ENCODE peak calls at places on chromosomes 5 and 9, in nine cellular contexts. D, E, N, M, U, S, B, T and J are unnamed samples.

GRCh38 chr5:175766963-175767362 is 104.4 kb upstream of the CPLX2 start:
- DNase-seq in D (no peak), E (no peak), N (no peak), M (no peak), U (no peak), S (no peak), B (no peak), T (no peak), J (no peak)

GRCh38 chr9:21668504-21668903 is 133.9 kb upstream of the MTAP start:
- DNase-seq in D (no peak), E (no peak), N (no peak), M (no peak), U (no peak), S (no peak), B (peak), T (no peak), J (no peak)

GRCh38 chr5:81232449-81233079 is 558 bp upstream of the CKMT2 start:
- DNase-seq in D (peak), E (no peak), N (no peak), M (peak), U (no peak), S (peak), B (no peak), T (no peak), J (no peak)

GRCh38 chr5:77337716-77338115 is 127.2 kb downstream of the PDE8B start:
- DNase-seq in D (no peak), E (no peak), N (peak), M (no peak), U (no peak), S (no peak), B (no peak), T (no peak), J (no peak)

GRCh38 chr5:113427871-113428574 is 6.8 kb downstream of the TSSK1B start:
- DNase-seq in D (no peak), E (no peak), N (no peak), M (no peak), U (no peak), S (no peak), B (no peak), T (no peak), J (no peak)

GRCh38 chr5:82793808-82794419 is 283.3 kb downstream of the TMEM167A start:
- DNase-seq in D (no peak), E (peak), N (no peak), M (peak), U (peak), S (no peak), B (no peak), T (peak), J (no peak)

GRCh38 chr9:121156263-121156731 is 45.4 kb downstream of the RAB14 start:
- DNase-seq in D (no peak), E (peak), N (no peak), M (no peak), U (no peak), S (no peak), B (no peak), T (peak), J (peak)

GRCh38 chr5:88761269-88761880 is 121.6 kb downstream of the MEF2C start:
- DNase-seq in D (no peak), E (peak), N (no peak), M (no peak), U (no peak), S (no peak), B (no peak), T (peak), J (no peak)

GRCh38 chr9:75146229-75146628 is 57.9 kb downstream of the OSTF1 start:
- DNase-seq in D (no peak), E (peak), N (no peak), M (no peak), U (no peak), S (no peak), B (no peak), T (peak), J (no peak)

GRCh38 chr5:41004931-41005330 is 66.2 kb downstream of the MROH2B start:
- DNase-seq in D (no peak), E (no peak), N (no peak), M (no peak), U (no peak), S (no peak), B (no peak), T (no peak), J (no peak)

GRCh38 chr9:89122944-89123343 is 55.7 kb downstream of the SHC3 start:
- DNase-seq in D (no peak), E (no peak), N (no peak), M (no peak), U (no peak), S (no peak), B (no peak), T (no peak), J (no peak)

GRCh38 chr5:33736510-33736909 is 155.3 kb downstream of the ADAMTS12 start:
- DNase-seq in D (no peak), E (peak), N (no peak), M (no peak), U (peak), S (no peak), B (no peak), T (peak), J (no peak)

GRCh38 chr9:85260288-85260687 is 481.5 kb downstream of the AGTPBP1 start:
- DNase-seq in D (no peak), E (no peak), N (no peak), M (no peak), U (no peak), S (no peak), B (no peak), T (no peak), J (no peak)

GRCh38 chr9:85264695-85265094 is 477.1 kb downstream of the AGTPBP1 start:
- DNase-seq in D (no peak), E (no peak), N (no peak), M (no peak), U (no peak), S (no peak), B (no peak), T (no peak), J (no peak)

GRCh38 chr9:85258823-85259370 is 482.9 kb downstream of the AGTPBP1 start:
- DNase-seq in D (peak), E (peak), N (no peak), M (peak), U (peak), S (peak), B (peak), T (peak), J (peak)

GRCh38 chr9:85262333-85262732 is 479.4 kb downstream of the AGTPBP1 start:
- DNase-seq in D (no peak), E (no peak), N (no peak), M (no peak), U (no peak), S (no peak), B (no peak), T (no peak), J (no peak)

DNA sequence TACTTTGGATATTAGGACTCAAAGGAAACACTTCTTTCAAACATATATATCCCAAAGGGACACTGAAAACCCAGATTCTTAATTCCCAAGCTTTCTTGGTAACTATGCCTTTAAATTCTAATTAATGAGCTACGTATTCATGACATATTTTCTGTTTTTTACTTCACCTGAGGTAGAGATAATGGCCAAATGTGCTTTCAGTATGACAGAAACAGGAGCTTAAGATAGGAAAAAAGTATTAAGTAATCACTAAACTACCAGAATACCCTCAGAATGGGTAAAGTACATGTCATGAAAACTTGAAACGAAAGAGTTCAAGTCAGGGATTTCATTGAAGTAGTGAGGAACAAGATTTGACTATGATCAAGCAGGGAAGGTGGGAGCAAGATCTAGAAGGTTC is 478.5 kb downstream of the AGTPBP1 start:
- DNase-seq in D (no peak), E (no peak), N (no peak), M (no peak), U (no peak), S (no peak), B (no peak), T (no peak), J (no peak)
- TF ChIP-seq CTCF in D (no peak), E (no peak), N (no peak), M (no peak), U (no peak), S (no peak), B (no peak), T (no peak), J (no peak)

GRCh38 chr9:131386258-131386657 is 7.6 kb upstream of the PRRC2B start:
- DNase-seq in D (no peak), E (no peak), N (no peak), M (no peak), U (no peak), S (no peak), B (no peak), T (no peak), J (no peak)
- TF ChIP-seq CTCF in D (no peak), E (peak), N (no peak), M (no peak), U (no peak), S (no peak), B (no peak), T (peak), J (no peak)

GRCh38 chr9:134325813-134326753 is at the start of gene RXRA:
- DNase-seq in D (peak), E (peak), N (peak), M (peak), U (peak), S (peak), B (peak), T (peak), J (peak)
- TF ChIP-seq CTCF in D (no peak), E (peak), N (no peak), M (peak), U (no peak), S (peak), B (no peak), T (peak), J (no peak)

GRCh38 chr9:132327537-132327936 is 27.2 kb downstream of the SETX start:
- DNase-seq in D (no peak), E (no peak), N (no peak), M (no peak), U (no peak), S (no peak), B (no peak), T (no peak), J (no peak)
- TF ChIP-seq CTCF in D (no peak), E (no peak), N (no peak), M (no peak), U (no peak), S (no peak), B (no peak), T (no peak), J (no peak)